ENCODE peak calls at places on chromosomes 3 and 15, in four cellular contexts. One of them, this sample, is unnamed.

GRCh38 chr3:77467702-77468407 is 428.0 kb downstream of the ROBO2 start:
- DNase-seq in K562: no peak
- DNase-seq in HepG2: no peak
- DNase-seq in GM12878: no peak
- DNase-seq in this sample: no peak

GRCh38 chr15:42721016-42721415 is 15.9 kb downstream of the CDAN1 start:
- DNase-seq in HepG2: no peak
- DNase-seq in GM12878: no peak
- DNase-seq in K562: no peak
- DNase-seq in this sample: no peak

GRCh38 chr3:126516152-126516935 is 1.2 kb downstream of the UROC1 start:
- DNase-seq in GM12878: no peak
- DNase-seq in K562: no peak
- DNase-seq in HepG2: no peak
- DNase-seq in this sample: no peak

GRCh38 chr3:30659270-30660127 is 53.1 kb downstream of the TGFBR2 start:
- DNase-seq in K562: no peak
- DNase-seq in HepG2: peak; percentile 78
- DNase-seq in GM12878: no peak
- DNase-seq in this sample: no peak

GRCh38 chr15:80906159-80906775 is 83.4 kb downstream of the MESD start:
- DNase-seq in GM12878: no peak
- DNase-seq in HepG2: peak; percentile 44
- DNase-seq in K562: no peak
- DNase-seq in this sample: no peak

GRCh38 chr3:13044496-13045244 is 28.6 kb downstream of the IQSEC1 start:
- DNase-seq in GM12878: no peak
- DNase-seq in K562: no peak
- DNase-seq in HepG2: no peak
- DNase-seq in this sample: no peak

GRCh38 chr3:30124435-30125390 is 481.7 kb upstream of the TGFBR2 start:
- DNase-seq in GM12878: no peak
- DNase-seq in HepG2: no peak
- DNase-seq in K562: no peak
- DNase-seq in this sample: no peak

GRCh38 chr3:196240424-196240823 is 24.1 kb downstream of the SLC51A start:
- DNase-seq in HepG2: no peak
- DNase-seq in GM12878: no peak
- DNase-seq in K562: no peak
- DNase-seq in this sample: no peak

GRCh38 chr3:101966202-101966722 is 116.9 kb downstream of the NFKBIZ start:
- DNase-seq in GM12878: no peak
- DNase-seq in HepG2: no peak
- DNase-seq in K562: no peak
- DNase-seq in this sample: no peak

GRCh38 chr3:128491900-128492352 is 1.1 kb downstream of the GATA2 start:
- DNase-seq in HepG2: no peak
- DNase-seq in GM12878: no peak
- DNase-seq in K562: no peak
- DNase-seq in this sample: no peak

GRCh38 chr3:128492353-128493220 is at the start of gene GATA2:
- DNase-seq in K562: no peak
- DNase-seq in HepG2: no peak
- DNase-seq in GM12878: no peak
- DNase-seq in this sample: peak; percentile 48

GRCh38 chr3:128489860-128490649 is 2.9 kb downstream of the GATA2 start:
- DNase-seq in K562: no peak
- DNase-seq in GM12878: no peak
- DNase-seq in HepG2: peak; percentile 37
- DNase-seq in this sample: peak; percentile 64

GRCh38 chr3:128490650-128491070 is 2.3 kb downstream of the GATA2 start:
- DNase-seq in K562: no peak
- DNase-seq in HepG2: no peak
- DNase-seq in GM12878: no peak
- DNase-seq in this sample: no peak

DNA sequence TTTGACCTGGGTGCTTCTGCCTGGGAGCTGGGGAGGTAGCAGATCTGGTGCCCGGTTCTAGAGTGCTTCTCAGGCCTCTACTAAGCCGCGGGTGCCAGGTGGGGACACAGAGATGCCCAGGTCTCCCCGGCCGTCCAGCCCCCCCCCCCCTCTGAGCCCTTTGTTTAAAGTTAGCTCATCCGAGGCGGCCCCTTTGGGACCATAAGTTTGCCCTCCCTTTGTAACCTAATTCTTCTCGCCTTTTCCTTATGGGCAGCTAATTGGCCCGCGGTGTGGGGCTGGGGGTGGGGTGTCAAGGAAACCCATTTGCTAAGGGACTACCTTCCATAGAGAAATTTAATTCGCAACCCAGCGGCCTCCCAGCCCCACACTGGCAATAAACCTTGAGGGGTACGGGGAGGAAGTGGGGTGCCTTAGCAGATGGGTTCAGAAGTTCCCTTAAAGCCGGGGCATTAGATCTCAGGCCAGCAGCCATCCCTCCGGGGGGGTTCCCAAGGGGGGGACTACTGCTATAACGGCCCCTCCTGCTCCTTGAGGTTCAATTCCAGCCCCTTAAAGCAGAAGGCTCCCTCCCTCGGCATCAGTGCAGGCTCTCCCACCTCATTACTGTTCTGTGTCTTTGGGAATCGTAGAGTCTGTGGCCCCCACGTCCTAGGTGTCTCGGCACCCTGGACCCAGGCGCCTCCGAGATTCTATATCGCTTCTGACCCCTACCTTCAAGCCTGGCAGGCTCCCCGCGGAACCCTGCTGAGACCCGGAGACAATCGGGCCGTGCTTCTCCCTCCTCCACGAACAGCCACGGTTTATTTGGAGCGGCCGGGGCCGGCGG is 1.7 kb downstream of the GATA2 start:
- DNase-seq in K562: no peak
- DNase-seq in GM12878: no peak
- DNase-seq in HepG2: no peak
- DNase-seq in this sample: peak; percentile 35
- TF ChIP-seq ATF3 in K562: no peak
- TF ChIP-seq ATF3 in GM12878: no peak
- TF ChIP-seq ATF3 in HepG2: no peak
- TF ChIP-seq ATF3 in this sample: no peak

GRCh38 chr15:78909791-78910228 is 35.0 kb downstream of the CTSH start:
- DNase-seq in HepG2: peak; percentile 42
- DNase-seq in K562: peak; percentile 64
- DNase-seq in GM12878: peak; percentile 26
- DNase-seq in this sample: peak; percentile 65
- TF ChIP-seq ESRRA in HepG2: no peak
- TF ChIP-seq ESRRA in K562: no peak
- TF ChIP-seq ESRRA in GM12878: no peak
- TF ChIP-seq ESRRA in this sample: no peak

GRCh38 chr15:49674370-49674769 is 53.5 kb downstream of the DTWD1 start:
- DNase-seq in HepG2: no peak
- DNase-seq in K562: no peak
- DNase-seq in GM12878: no peak
- DNase-seq in this sample: no peak

GRCh38 chr15:49678655-49679054 is 57.8 kb downstream of the DTWD1 start:
- DNase-seq in GM12878: no peak
- DNase-seq in K562: no peak
- DNase-seq in HepG2: no peak
- DNase-seq in this sample: no peak

GRCh38 chr15:49673861-49674260 is 53.0 kb downstream of the DTWD1 start:
- DNase-seq in GM12878: no peak
- DNase-seq in HepG2: no peak
- DNase-seq in K562: no peak
- DNase-seq in this sample: no peak

GRCh38 chr15:49669288-49669687 is 48.4 kb downstream of the DTWD1 start:
- DNase-seq in HepG2: no peak
- DNase-seq in K562: no peak
- DNase-seq in GM12878: no peak
- DNase-seq in this sample: no peak

GRCh38 chr15:49675051-49675450 is 54.2 kb downstream of the DTWD1 start:
- DNase-seq in HepG2: peak; percentile 9
- DNase-seq in K562: no peak
- DNase-seq in GM12878: no peak
- DNase-seq in this sample: no peak
- TF ChIP-seq ETV6 in HepG2: no peak
- TF ChIP-seq ETV6 in K562: no peak
- TF ChIP-seq ETV6 in GM12878: no peak
- TF ChIP-seq ETV6 in this sample: no peak

GRCh38 chr3:117479095-117479494 is 769.5 kb downstream of the TUSC7 start:
- DNase-seq in HepG2: no peak
- DNase-seq in GM12878: peak; percentile 48
- DNase-seq in K562: no peak
- DNase-seq in this sample: no peak

GRCh38 chr3:117477214-117477755 is 767.7 kb downstream of the TUSC7 start:
- DNase-seq in K562: no peak
- DNase-seq in HepG2: no peak
- DNase-seq in GM12878: no peak
- DNase-seq in this sample: no peak

GRCh38 chr3:117473981-117474563 is 764.5 kb downstream of the TUSC7 start:
- DNase-seq in GM12878: no peak
- DNase-seq in K562: no peak
- DNase-seq in HepG2: no peak
- DNase-seq in this sample: no peak
- TF ChIP-seq ATF3 in GM12878: no peak
- TF ChIP-seq ATF3 in K562: no peak
- TF ChIP-seq ATF3 in HepG2: no peak
- TF ChIP-seq ATF3 in this sample: no peak

DNA sequence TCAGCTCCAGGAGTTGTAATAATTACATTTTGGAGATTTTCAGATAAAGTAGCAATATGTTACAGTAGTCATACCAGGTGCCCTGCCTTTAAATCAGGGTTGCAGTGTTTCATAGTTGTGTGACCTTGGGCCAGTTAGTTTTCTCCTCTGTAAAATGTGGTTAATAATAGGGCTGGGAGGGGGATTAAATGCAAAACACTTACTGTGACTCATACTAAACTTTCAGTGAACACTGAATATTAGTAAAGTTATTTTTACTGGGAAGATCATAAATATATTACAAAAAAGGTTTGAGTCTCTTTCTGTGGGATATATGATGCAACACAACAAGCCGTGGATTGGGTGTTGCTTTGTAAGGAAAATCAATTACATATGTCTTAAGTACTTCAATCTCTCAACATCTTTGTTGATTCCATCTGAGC is 1.1 kb upstream of the EBLN2 start:
- DNase-seq in GM12878: no peak
- DNase-seq in K562: no peak
- DNase-seq in HepG2: no peak
- DNase-seq in this sample: no peak
- TF ChIP-seq ESRRA in GM12878: no peak
- TF ChIP-seq ESRRA in K562: no peak
- TF ChIP-seq ESRRA in HepG2: no peak
- TF ChIP-seq ESRRA in this sample: no peak

DNA sequence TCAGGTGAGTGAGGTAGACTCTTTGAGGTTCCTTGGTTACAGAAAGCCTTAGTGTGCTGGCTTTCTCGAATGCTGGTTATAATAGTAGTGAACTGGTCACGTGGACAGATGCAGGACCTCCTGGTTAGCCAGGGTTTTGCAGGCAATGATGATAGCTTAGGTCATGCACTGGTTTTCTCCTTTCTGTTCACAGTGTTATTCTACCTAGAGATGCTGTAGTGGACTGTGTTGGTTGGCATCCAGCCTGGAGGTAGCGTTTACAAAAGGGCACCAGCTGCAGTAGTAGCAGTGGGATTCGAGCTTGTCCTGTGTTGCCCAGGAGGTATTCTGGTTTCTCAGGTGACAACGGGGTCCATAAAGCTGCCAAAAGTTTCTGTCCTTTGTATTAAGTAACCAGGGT is 27.0 kb downstream of the PCCB start:
- DNase-seq in HepG2: no peak
- DNase-seq in GM12878: no peak
- DNase-seq in K562: no peak
- DNase-seq in this sample: no peak
- TF ChIP-seq ETV6 in HepG2: no peak
- TF ChIP-seq ETV6 in GM12878: no peak
- TF ChIP-seq ETV6 in K562: no peak
- TF ChIP-seq ETV6 in this sample: no peak

DNA sequence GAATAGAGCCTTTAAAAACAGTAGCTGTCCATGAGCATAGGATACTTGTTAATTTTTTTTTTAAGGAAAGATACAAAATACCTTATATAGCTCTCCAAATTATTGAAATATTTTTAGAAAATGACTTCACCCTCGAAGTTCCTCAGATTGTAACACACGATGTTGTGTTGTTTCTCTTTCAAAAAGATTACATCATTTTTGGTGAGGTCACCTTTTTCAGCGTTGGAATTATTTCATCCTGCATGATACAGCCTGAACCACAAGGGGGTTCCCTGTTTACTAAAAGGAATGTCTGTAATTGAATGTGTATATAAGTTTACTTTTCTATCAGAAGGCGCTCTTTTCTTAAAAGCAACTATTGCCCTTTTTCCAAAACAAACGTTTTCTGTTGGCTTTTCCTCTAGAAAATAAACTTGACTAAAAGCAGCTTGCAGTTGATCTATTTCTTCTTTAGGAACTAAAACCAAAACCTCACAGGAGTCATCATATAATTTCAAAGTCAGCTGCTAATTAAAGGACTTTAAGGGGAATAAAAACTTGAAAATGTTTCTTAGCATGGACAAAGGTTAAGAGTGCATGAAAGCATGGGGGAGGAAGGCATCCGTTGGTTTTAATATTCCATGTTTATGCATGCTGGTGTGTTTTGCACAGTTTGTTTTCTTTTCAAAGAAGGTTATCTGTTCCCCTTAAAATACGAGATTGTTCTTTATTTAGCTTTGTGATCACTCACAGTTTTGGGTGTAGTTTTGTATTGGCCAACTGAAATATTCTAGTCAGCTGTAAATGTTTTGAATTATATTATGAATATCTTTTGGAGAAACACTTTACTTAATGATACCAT is 29.4 kb downstream of the LYSMD4 start:
- DNase-seq in HepG2: peak; percentile 62
- DNase-seq in GM12878: no peak
- DNase-seq in K562: peak; percentile 39
- DNase-seq in this sample: no peak
- TF ChIP-seq ATF3 in HepG2: peak; percentile 54
- TF ChIP-seq ATF3 in GM12878: no peak
- TF ChIP-seq ATF3 in K562: no peak
- TF ChIP-seq ATF3 in this sample: no peak

DNA sequence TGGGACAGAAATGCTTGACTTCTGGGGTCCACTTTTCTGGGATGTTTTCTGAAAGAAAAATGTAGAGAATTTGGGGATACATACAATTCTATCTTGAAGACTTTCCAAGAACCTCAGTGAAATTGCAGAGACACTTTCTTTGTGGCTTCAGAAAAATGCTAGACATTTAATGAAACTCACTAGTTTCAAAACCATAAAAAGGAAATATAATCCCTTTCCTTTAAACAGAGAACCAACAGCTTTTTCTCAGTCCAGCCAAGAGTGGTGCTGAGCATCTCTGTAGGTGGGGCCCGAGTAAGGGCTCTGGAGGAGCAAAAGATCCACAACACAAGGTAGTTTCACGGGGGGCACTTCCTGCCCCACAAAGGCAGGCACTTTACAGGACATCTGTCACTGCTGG is 4.4 kb upstream of the GPX1 start:
- DNase-seq in GM12878: no peak
- DNase-seq in HepG2: no peak
- DNase-seq in K562: no peak
- DNase-seq in this sample: no peak
- TF ChIP-seq ESRRA in GM12878: no peak
- TF ChIP-seq ESRRA in HepG2: no peak
- TF ChIP-seq ESRRA in K562: no peak
- TF ChIP-seq ESRRA in this sample: no peak

This sample was measured in WTC11.